ENCODE peak calls at places on chromosomes 13 and 19, in six cellular contexts. C, M, V, S, Y and X are unnamed samples.

GRCh38 chr13:24261566-24261965 is 47.8 kb upstream of the C1QTNF9 start:
- DNase-seq in C (peak; percentile 19), M (peak; percentile 28), V (no peak), S (no peak), Y (no peak), X (peak; percentile 72)

GRCh38 chr13:24071423-24072075 is 89.0 kb upstream of the SPATA13 start:
- DNase-seq in C (no peak), M (peak; percentile 28), V (no peak), S (no peak), Y (no peak), X (no peak)

GRCh38 chr19:45311640-45312039 is 11.0 kb downstream of the CKM start:
- DNase-seq in C (no peak), M (no peak), V (no peak), S (no peak), Y (no peak), X (no peak)

GRCh38 chr19:681029-681626 is 4.9 kb downstream of the FSTL3 start:
- DNase-seq in C (no peak), M (no peak), V (peak; percentile 85), S (no peak), Y (no peak), X (peak; percentile 39)

GRCh38 chr19:48696353-48697010 is 711 bp downstream of the FUT2 start:
- DNase-seq in C (peak; percentile 13), M (peak; percentile 25), V (no peak), S (no peak), Y (no peak), X (no peak)

GRCh38 chr13:41427700-41428099 is 29.6 kb upstream of the RGCC start:
- DNase-seq in C (no peak), M (no peak), V (no peak), S (no peak), Y (no peak), X (no peak)

GRCh38 chr13:31334994-31335549 is 135.3 kb downstream of the B3GLCT start:
- DNase-seq in C (no peak), M (no peak), V (no peak), S (no peak), Y (no peak), X (no peak)

GRCh38 chr13:66359910-66360552 is 870.1 kb downstream of the PCDH9 start:
- DNase-seq in C (no peak), M (no peak), V (no peak), S (no peak), Y (no peak), X (no peak)

GRCh38 chr19:38405276-38405675 is 2.4 kb downstream of the FAM98C start:
- DNase-seq in C (no peak), M (no peak), V (no peak), S (no peak), Y (no peak), X (no peak)

GRCh38 chr19:6260912-6261636 is 18.7 kb downstream of the MLLT1 start:
- DNase-seq in C (peak; percentile 27), M (peak; percentile 15), V (no peak), S (peak; percentile 19), Y (no peak), X (no peak)

GRCh38 chr19:33293255-33294057 is 8.9 kb downstream of the CEBPA start:
- DNase-seq in C (no peak), M (peak; percentile 73), V (no peak), S (no peak), Y (peak; percentile 38), X (no peak)

GRCh38 chr19:5621945-5622464 is 571 bp downstream of the SAFB2 start:
- DNase-seq in C (peak; percentile 19), M (no peak), V (no peak), S (no peak), Y (no peak), X (peak; percentile 56)

GRCh38 chr19:54128441-54128725 is 9.2 kb upstream of the CNOT3 start:
- DNase-seq in C (no peak), M (no peak), V (no peak), S (no peak), Y (no peak), X (no peak)

GRCh38 chr19:50994129-50994528 is 7.3 kb downstream of the KLK8 start:
- DNase-seq in C (no peak), M (no peak), V (no peak), S (no peak), Y (no peak), X (no peak)

GRCh38 chr13:102830646-102831045 is 15.2 kb upstream of the ERCC5 start:
- DNase-seq in C (no peak), M (peak; percentile 18), V (no peak), S (no peak), Y (no peak), X (no peak)